ENCODE peak calls at places on chromosomes 16 and 17, in ten cellular contexts. A is Caco-2, O is ascending aorta, T is tibial artery, Q is cardiac muscle cell, N is right atrium auricular region, X is GM12878, M is heart right ventricle, B is breast epithelium, F is A549. W is an unnamed sample.

GRCh38 chr17:78186689-78187595 is at the start of the genes AFMID and TK1:
- DNase-seq in A (peak; percentile 98), Q (peak; percentile 98), M (peak; percentile 96), X (peak; percentile 87), O (peak; percentile 98), B (peak; percentile 99), N (peak; percentile 97), F (peak; percentile 99), T (peak; percentile 91), W (peak; percentile 74)

GRCh38 chr16:17379121-17379571 is 91.6 kb downstream of the XYLT1 start:
- DNase-seq in F (no peak), M (peak; percentile 60), B (no peak), T (no peak), N (no peak), O (no peak), X (no peak), Q (peak; percentile 55), A (no peak), W (no peak)

GRCh38 chr17:48720263-48721008 is 1.9 kb downstream of the PRAC1 start:
- DNase-seq in A (peak; percentile 23), Q (no peak), M (no peak), N (no peak), F (no peak), X (no peak), T (no peak), O (no peak), B (no peak), W (no peak)

GRCh38 chr17:15409721-15410247 is 57.6 kb downstream of the CDRT4 start:
- DNase-seq in M (no peak), O (peak; percentile 81), Q (no peak), F (no peak), A (no peak), N (peak; percentile 81), T (peak; percentile 67), B (no peak), X (no peak), W (no peak)

GRCh38 chr17:1373710-1374237 is 26.2 kb downstream of the YWHAE start:
- DNase-seq in B (no peak), M (no peak), A (peak; percentile 21), O (no peak), X (no peak), Q (no peak), T (no peak), F (no peak), N (no peak), W (no peak)

GRCh38 chr17:77400445-77400870 is 259.7 kb downstream of the SEC14L1 start:
- DNase-seq in B (no peak), T (no peak), M (peak; percentile 62), Q (peak; percentile 64), N (no peak), F (no peak), X (no peak), A (no peak), O (no peak), W (no peak)

GRCh38 chr17:48569676-48570324 is 8.3 kb downstream of the HOXB4 start:
- DNase-seq in X (no peak), N (no peak), B (no peak), A (no peak), Q (no peak), T (no peak), M (no peak), O (no peak), F (no peak), W (no peak)

GRCh38 chr17:50258647-50259483 is 15.4 kb upstream of the TMEM92 start:
- DNase-seq in M (no peak), T (peak; percentile 36), Q (no peak), F (no peak), N (no peak), O (peak; percentile 66), B (peak; percentile 41), X (no peak), A (peak; percentile 38), W (no peak)

GRCh38 chr17:49955157-49955556 is 13.8 kb upstream of the DLX4 start:
- DNase-seq in M (no peak), O (no peak), T (no peak), Q (no peak), B (no peak), A (no peak), X (no peak), N (no peak), F (no peak), W (no peak)

GRCh38 chr17:41769985-41770384 is 16.5 kb downstream of the JUP start:
- DNase-seq in T (no peak), O (no peak), N (no peak), B (no peak), F (no peak), X (no peak), Q (no peak), A (no peak), M (no peak), W (no peak)

GRCh38 chr17:33595783-33596182 is 302.7 kb upstream of the ASIC2 start:
- DNase-seq in F (no peak), O (no peak), A (no peak), X (no peak), N (no peak), B (no peak), T (no peak), Q (no peak), M (no peak), W (no peak)

GRCh38 chr17:82615084-82616020 is 32.9 kb downstream of the WDR45B start:
- DNase-seq in B (no peak), T (no peak), A (no peak), N (no peak), O (no peak), F (peak; percentile 49), M (no peak), Q (no peak), X (no peak), W (no peak)

GRCh38 chr16:88809676-88810165 is 2.0 kb downstream of the APRT start:
- DNase-seq in F (no peak), A (peak; percentile 54), B (no peak), X (no peak), N (no peak), T (no peak), O (no peak), M (no peak), Q (no peak), W (no peak)

GRCh38 chr17:77319211-77320031 is 178.7 kb downstream of the SEC14L1 start:
- DNase-seq in O (peak; percentile 97), N (peak; percentile 97), X (no peak), M (peak; percentile 87), T (peak; percentile 94), B (peak; percentile 92), A (peak; percentile 75), Q (no peak), F (peak; percentile 93), W (no peak)

GRCh38 chr17:6936370-6937028 is 59.4 kb upstream of the ALOX12 start:
- DNase-seq in O (no peak), A (no peak), B (no peak), T (peak; percentile 43), N (no peak), M (peak; percentile 57), Q (no peak), F (no peak), X (no peak), W (no peak)

GRCh38 chr17:78510141-78510935 is 66.9 kb downstream of the DNAH17 start:
- DNase-seq in Q (no peak), A (no peak), T (no peak), O (no peak), M (no peak), N (no peak), X (no peak), B (no peak), F (no peak), W (no peak)

DNA sequence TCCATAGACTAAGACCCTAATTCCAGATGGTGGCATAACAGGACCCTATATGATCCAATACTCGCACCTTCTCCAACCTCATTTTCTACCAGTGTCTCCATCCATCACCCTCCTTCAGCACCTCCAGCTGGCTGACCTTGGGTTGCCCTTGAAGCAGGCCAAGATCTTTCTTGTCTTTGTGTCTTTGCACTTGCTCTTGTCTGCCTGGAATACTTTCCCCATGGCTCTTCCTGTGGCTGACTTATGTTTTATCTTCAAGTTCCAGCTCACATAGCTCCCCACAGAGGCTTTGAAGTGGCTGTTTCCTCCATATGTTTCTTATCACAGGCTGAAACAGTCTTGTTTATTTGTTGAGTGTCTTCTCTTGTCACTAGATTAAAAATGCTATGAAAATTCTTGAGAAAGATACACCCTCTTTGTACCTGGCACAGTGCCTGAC is 29.6 kb upstream of the MMD start:
- DNase-seq in F (peak; percentile 81), N (no peak), T (no peak), Q (peak; percentile 58), O (no peak), B (no peak), X (no peak), A (no peak), M (no peak), W (no peak)
- H3K4me1 ChIP-seq in F (peaks cover 83% of the 10 kb centered on the region), N (no peaks in the 10 kb centered on the region), T (no peaks in the 10 kb centered on the region), Q (peaks cover 18% of the 10 kb centered on the region), O (no peaks in the 10 kb centered on the region), B (no peaks in the 10 kb centered on the region), X (peaks cover 3% of the 10 kb centered on the region), A (peaks cover 78% of the 10 kb centered on the region), M (peaks cover 8% of the 10 kb centered on the region), W (no peaks in the 10 kb centered on the region)

DNA sequence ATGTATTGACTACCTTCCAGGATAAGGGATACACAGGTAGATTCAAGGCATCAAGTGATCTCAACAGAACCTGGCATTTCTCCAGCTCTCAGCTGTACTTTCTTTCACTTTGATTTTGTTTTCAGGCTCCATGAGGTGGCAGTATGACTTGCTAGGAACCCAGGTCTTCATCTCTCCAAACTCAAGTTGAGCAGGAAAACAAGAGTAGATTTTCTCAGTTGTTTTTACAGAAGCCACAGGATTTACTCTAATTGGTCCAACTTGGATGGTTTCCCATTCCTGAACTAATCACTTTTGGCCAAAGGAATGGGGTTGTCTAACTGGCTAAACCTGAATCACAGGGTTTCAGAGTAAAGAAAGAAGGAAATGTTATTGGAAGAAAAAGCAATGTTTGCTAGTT is 146.6 kb downstream of the TRIM37 start:
- DNase-seq in A (no peak), B (no peak), F (peak; percentile 61), Q (peak; percentile 21), O (no peak), N (no peak), X (no peak), T (no peak), M (no peak), W (no peak)
- TF ChIP-seq CTCF in A (peak; percentile 28), B (peak; percentile 20), F (no peak), Q (peak; percentile 19), O (no peak), N (no peak), X (peak; percentile 53), T (no peak), M (no peak), W (peak; percentile 20)

GRCh38 chr17:2719861-2720260 is 8.3 kb upstream of the CLUH start:
- DNase-seq in X (no peak), B (no peak), O (no peak), T (no peak), N (no peak), M (no peak), A (no peak), F (no peak), Q (no peak), W (no peak)
- H3K4me1 ChIP-seq in X (no peaks in the 10 kb centered on the region), B (no peaks in the 10 kb centered on the region), O (no peaks in the 10 kb centered on the region), T (peaks cover 14% of the 10 kb centered on the region), N (peaks cover 12% of the 10 kb centered on the region), M (peaks cover 2% of the 10 kb centered on the region), A (peaks cover 13% of the 10 kb centered on the region), F (no peaks in the 10 kb centered on the region), Q (no peaks in the 10 kb centered on the region), W (no peaks in the 10 kb centered on the region)

DNA sequence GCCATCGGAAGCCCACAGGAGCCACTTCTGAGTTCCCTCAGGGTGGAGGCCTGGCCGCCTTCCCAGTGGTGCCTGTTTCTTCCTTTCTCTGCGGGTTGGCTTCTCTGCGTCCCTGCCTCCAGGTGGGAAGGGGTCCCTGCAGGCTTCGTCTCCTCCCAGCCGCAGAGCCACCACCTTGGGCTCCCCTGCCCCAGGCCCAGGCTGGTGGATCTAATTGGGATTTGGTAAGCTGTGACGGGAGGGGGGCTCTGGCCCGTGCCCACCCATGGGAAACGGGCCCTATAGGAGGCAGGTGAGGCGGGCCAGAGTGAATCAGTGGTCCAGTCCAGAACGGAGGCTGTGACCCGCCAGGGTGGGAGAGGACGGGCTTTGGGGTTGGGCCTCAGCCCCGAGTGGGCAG is 32.1 kb downstream of the JPH3 start:
- DNase-seq in F (no peak), B (no peak), Q (no peak), M (no peak), O (no peak), N (no peak), T (no peak), A (no peak), X (no peak), W (no peak)
- TF ChIP-seq CTCF in F (no peak), B (no peak), Q (no peak), M (no peak), O (no peak), N (no peak), T (no peak), A (no peak), X (no peak), W (no peak)